ENCODE peak calls at places on chromosomes 16 and 17, in seven cellular contexts. N is uterus, F is GM12865, P is stomach, V is AG04450, K is heart left ventricle, R is A549. J is an unnamed sample.

GRCh38 chr17:62995377-62995885 is 29.4 kb downstream of the TANC2 start:
- DNase-seq in N (no peak), F (peak; percentile 38), P (peak; percentile 45), V (no peak), K (no peak), R (peak; percentile 58), J (peak; percentile 60)

GRCh38 chr16:64627288-64627687 is 494.6 kb downstream of the CDH11 start:
- DNase-seq in N (no peak), F (no peak), P (no peak), V (no peak), K (no peak), R (no peak), J (no peak)

GRCh38 chr16:78742501-78743283 is 643.2 kb downstream of the WWOX start:
- DNase-seq in N (no peak), F (peak; percentile 87), P (peak; percentile 42), V (no peak), K (peak; percentile 33), R (no peak), J (peak; percentile 82)

GRCh38 chr16:290015-290680 is 7.2 kb downstream of the PDIA2 start:
- DNase-seq in N (no peak), F (no peak), P (no peak), V (no peak), K (no peak), R (no peak), J (no peak)

GRCh38 chr17:46777943-46778915 is 40.3 kb downstream of the WNT3 start:
- DNase-seq in N (no peak), F (no peak), P (no peak), V (no peak), K (no peak), R (peak; percentile 36), J (no peak)

GRCh38 chr17:79777166-79777843 is 643 bp upstream of the CBX2 start:
- DNase-seq in N (peak; percentile 55), F (peak; percentile 45), P (peak; percentile 29), V (no peak), K (peak; percentile 81), R (peak; percentile 73), J (peak; percentile 54)

GRCh38 chr17:19274893-19275292 is 37.7 kb downstream of the EPN2 start:
- DNase-seq in N (no peak), F (no peak), P (no peak), V (no peak), K (no peak), R (no peak), J (no peak)

GRCh38 chr17:76318586-76318985 is 10.5 kb upstream of the QRICH2 start:
- DNase-seq in N (no peak), F (no peak), P (no peak), V (peak; percentile 10), K (no peak), R (no peak), J (no peak)

GRCh38 chr16:81737885-81738536 is 41.1 kb upstream of the PLCG2 start:
- DNase-seq in N (peak; percentile 66), F (peak; percentile 94), P (peak; percentile 92), V (no peak), K (peak; percentile 83), R (peak; percentile 86), J (peak; percentile 90)

GRCh38 chr17:74920306-74920620 is 2.8 kb downstream of the USH1G start:
- DNase-seq in N (no peak), F (no peak), P (no peak), V (no peak), K (no peak), R (no peak), J (no peak)

GRCh38 chr17:42984486-42984885 is 4.1 kb downstream of the RUNDC1 start:
- DNase-seq in N (no peak), F (no peak), P (no peak), V (no peak), K (no peak), R (no peak), J (no peak)

GRCh38 chr17:2292100-2292499 is 11.5 kb downstream of the SMG6 start:
- DNase-seq in N (no peak), F (no peak), P (no peak), V (peak; percentile 7), K (no peak), R (no peak), J (no peak)

GRCh38 chr16:81940781-81941560 is 70.3 kb downstream of the SDR42E1 start:
- DNase-seq in N (no peak), F (no peak), P (no peak), V (peak; percentile 2), K (no peak), R (peak; percentile 73), J (peak; percentile 7)

GRCh38 chr17:12640364-12640763 is 25.3 kb upstream of the MYOCD start:
- DNase-seq in N (no peak), F (no peak), P (no peak), V (no peak), K (no peak), R (no peak), J (no peak)

GRCh38 chr16:8727084-8727590 is 52.7 kb downstream of the ABAT start:
- DNase-seq in N (no peak), F (no peak), P (no peak), V (no peak), K (no peak), R (no peak), J (no peak)

GRCh38 chr16:35561346-35561745 is 2101.9 kb downstream of the TP53TG3F start:
- DNase-seq in N (no peak), F (no peak), P (no peak), V (no peak), K (no peak), R (no peak), J (no peak)

GRCh38 chr17:77609553-77610517 is 348.7 kb upstream of the TNRC6C start:
- DNase-seq in N (peak; percentile 68), F (peak; percentile 68), P (no peak), V (no peak), K (no peak), R (no peak), J (peak; percentile 85)

GRCh38 chr17:57544834-57545463 is 200.2 kb downstream of the CCDC182 start:
- DNase-seq in N (no peak), F (no peak), P (no peak), V (no peak), K (no peak), R (no peak), J (no peak)

GRCh38 chr17:3891626-3892094 is 1.2 kb downstream of the CAMKK1 start:
- DNase-seq in N (no peak), F (no peak), P (no peak), V (no peak), K (no peak), R (no peak), J (no peak)

GRCh38 chr17:18963126-18964017 is 11.4 kb downstream of the SLC5A10 start:
- DNase-seq in N (no peak), F (no peak), P (no peak), V (no peak), K (no peak), R (no peak), J (peak; percentile 42)

GRCh38 chr16:10762336-10762995 is 18.8 kb downstream of the NUBP1 start:
- DNase-seq in N (no peak), F (no peak), P (no peak), V (no peak), K (no peak), R (no peak), J (no peak)

GRCh38 chr16:85182286-85182685 is 70.0 kb upstream of the CIBAR2 start:
- DNase-seq in N (no peak), F (no peak), P (no peak), V (no peak), K (no peak), R (no peak), J (no peak)

GRCh38 chr17:15431201-15431600 is 36.2 kb downstream of the CDRT4 start:
- DNase-seq in N (peak; percentile 52), F (no peak), P (no peak), V (no peak), K (peak; percentile 37), R (no peak), J (no peak)

DNA sequence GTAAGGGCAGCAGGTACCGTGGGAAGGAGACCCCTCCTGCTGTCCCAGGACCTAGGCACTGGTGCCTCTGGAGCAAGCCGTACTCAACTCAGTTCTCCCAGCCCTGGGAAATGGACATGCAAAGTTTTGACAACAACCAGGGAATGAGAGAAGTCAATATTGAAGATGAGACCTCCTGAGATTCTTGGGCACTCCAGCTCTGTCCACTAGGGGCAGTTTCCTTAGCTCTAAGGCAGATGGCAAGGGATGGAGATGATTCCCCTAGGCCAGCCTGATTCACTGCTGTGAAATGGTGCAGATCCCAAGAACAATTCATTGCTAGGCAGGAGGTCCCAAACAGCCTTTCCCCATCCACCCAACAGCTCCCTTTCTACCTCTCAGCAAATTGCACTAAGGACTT is 20.6 kb upstream of the SDR42E2 start:
- DNase-seq in N (no peak), F (peak; percentile 15), P (no peak), V (no peak), K (no peak), R (peak; percentile 54), J (no peak)
- TF ChIP-seq CTCF in N (no peak), F (peak; percentile 48), P (no peak), V (peak; percentile 61), K (no peak), R (peak; percentile 35), J (peak; percentile 32)

DNA sequence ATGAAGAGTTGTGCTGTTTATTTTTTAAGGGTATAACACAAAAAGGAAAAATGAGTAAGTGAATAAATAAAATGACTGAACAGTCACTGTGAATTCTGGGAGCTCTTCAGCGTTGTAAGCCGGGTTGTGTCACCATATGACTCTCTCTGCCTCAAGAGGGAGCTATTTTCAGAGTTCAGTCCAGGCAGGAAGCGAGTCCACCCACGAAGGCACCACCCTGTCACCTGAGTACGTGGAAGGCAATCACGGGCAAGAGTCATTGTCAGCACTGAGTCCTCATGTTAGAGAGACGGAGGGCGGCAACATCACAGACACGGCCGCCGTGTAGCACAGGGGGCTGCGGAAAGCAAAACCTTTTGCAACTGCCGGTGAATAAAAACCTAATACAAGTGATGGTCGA is 227.6 kb downstream of the UTP18 start:
- DNase-seq in N (no peak), F (peak; percentile 18), P (no peak), V (no peak), K (no peak), R (peak; percentile 55), J (peak; percentile 41)
- TF ChIP-seq CTCF in N (no peak), F (peak; percentile 26), P (no peak), V (no peak), K (no peak), R (no peak), J (peak; percentile 25)

GRCh38 chr16:65684230-65684629 is 562.4 kb upstream of the CDH11 start:
- DNase-seq in N (no peak), F (no peak), P (no peak), V (no peak), K (no peak), R (no peak), J (no peak)
- TF ChIP-seq CTCF in N (no peak), F (peak; percentile 13), P (no peak), V (peak; percentile 18), K (no peak), R (no peak), J (no peak)

DNA sequence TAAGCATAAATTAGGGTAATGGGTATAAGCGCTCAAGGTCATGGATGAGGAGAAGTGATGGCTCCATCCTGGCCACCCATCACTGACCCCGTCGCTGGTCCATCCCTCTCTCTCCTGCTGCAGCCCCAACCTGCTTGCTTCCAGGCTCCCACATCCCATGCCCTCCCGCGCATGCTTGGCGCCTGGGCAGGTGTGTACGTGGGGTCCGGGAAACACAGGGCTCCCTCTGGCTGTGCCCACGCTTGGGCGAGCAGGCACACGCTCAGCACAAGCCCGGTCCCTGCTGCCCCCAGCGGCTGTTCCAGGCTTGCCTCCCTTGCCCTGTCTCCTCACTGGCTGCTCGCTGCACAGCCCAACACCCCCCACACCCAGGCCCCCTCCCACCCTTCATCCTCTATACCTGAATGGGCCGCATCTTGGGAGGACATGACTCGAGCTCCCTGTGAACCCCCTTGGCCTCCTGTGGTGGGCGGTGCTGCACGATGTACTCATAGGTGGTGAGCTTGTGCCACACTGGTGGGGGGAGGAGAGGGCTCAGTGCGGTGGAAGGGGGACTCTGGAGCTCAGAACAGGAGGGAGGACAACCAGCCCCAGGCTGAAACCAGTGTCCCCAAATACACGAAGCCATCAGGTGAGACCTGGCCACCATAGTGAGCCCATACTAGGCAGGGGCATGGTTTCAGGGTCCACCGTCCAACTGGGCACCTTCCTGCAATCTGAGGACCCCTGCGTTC is 4.7 kb upstream of the TPPP3 start:
- DNase-seq in N (no peak), F (no peak), P (no peak), V (no peak), K (no peak), R (no peak), J (peak; percentile 30)
- TF ChIP-seq CTCF in N (no peak), F (no peak), P (no peak), V (no peak), K (no peak), R (no peak), J (no peak)

J was measured in activated CD8-positive, alpha-beta T cell treated with anti-CD3 and anti-CD28 coated beads for 36 hours.